ENCODE peak calls at places on chromosomes 6 and 20, in seven cellular contexts. L, Q, P, C, B, S and Y are unnamed samples.

GRCh38 chr6:37582309-37582708 is 82.6 kb upstream of the CCDC167 start:
- DNase-seq in L (no peak), Q (no peak), P (no peak), C (no peak), B (no peak), S (no peak), Y (no peak)

GRCh38 chr6:159908535-159908934 is 17.7 kb downstream of the MAS1 start:
- DNase-seq in L (no peak), Q (no peak), P (no peak), C (no peak), B (no peak), S (no peak), Y (no peak)

GRCh38 chr6:109783245-109783990 is 92.3 kb downstream of the FIG4 start:
- DNase-seq in L (no peak), Q (no peak), P (no peak), C (peak), B (no peak), S (no peak), Y (no peak)

GRCh38 chr20:19775353-19776201 is 17.5 kb downstream of the RIN2 start:
- DNase-seq in L (no peak), Q (no peak), P (peak), C (no peak), B (no peak), S (no peak), Y (no peak)

GRCh38 chr6:84042603-84043002 is 9.0 kb downstream of the MRAP2 start:
- DNase-seq in L (no peak), Q (no peak), P (no peak), C (no peak), B (no peak), S (no peak), Y (no peak)

GRCh38 chr6:52286798-52287432 is 2.4 kb upstream of the MCM3 start:
- DNase-seq in L (no peak), Q (peak), P (peak), C (peak), B (peak), S (peak), Y (peak)

GRCh38 chr6:104396077-104396476 is 463.6 kb downstream of the HACE1 start:
- DNase-seq in L (no peak), Q (no peak), P (no peak), C (no peak), B (peak), S (no peak), Y (no peak)

GRCh38 chr20:44354979-44355502 is 458 bp upstream of the HNF4A start:
- DNase-seq in L (no peak), Q (no peak), P (peak), C (no peak), B (no peak), S (no peak), Y (no peak)

GRCh38 chr20:21257192-21257591 is 45.9 kb upstream of the XRN2 start:
- DNase-seq in L (no peak), Q (no peak), P (no peak), C (no peak), B (no peak), S (no peak), Y (no peak)

GRCh38 chr6:10381133-10381829 is 33.6 kb downstream of the TFAP2A start:
- DNase-seq in L (no peak), Q (no peak), P (no peak), C (no peak), B (peak), S (no peak), Y (no peak)

GRCh38 chr6:73514746-73515110 is 6.1 kb downstream of the EEF1A1 start:
- DNase-seq in L (no peak), Q (no peak), P (no peak), C (no peak), B (peak), S (no peak), Y (no peak)

GRCh38 chr6:165685302-165685701 is 22.3 kb upstream of the PDE10A start:
- DNase-seq in L (no peak), Q (no peak), P (no peak), C (no peak), B (no peak), S (no peak), Y (no peak)

DNA sequence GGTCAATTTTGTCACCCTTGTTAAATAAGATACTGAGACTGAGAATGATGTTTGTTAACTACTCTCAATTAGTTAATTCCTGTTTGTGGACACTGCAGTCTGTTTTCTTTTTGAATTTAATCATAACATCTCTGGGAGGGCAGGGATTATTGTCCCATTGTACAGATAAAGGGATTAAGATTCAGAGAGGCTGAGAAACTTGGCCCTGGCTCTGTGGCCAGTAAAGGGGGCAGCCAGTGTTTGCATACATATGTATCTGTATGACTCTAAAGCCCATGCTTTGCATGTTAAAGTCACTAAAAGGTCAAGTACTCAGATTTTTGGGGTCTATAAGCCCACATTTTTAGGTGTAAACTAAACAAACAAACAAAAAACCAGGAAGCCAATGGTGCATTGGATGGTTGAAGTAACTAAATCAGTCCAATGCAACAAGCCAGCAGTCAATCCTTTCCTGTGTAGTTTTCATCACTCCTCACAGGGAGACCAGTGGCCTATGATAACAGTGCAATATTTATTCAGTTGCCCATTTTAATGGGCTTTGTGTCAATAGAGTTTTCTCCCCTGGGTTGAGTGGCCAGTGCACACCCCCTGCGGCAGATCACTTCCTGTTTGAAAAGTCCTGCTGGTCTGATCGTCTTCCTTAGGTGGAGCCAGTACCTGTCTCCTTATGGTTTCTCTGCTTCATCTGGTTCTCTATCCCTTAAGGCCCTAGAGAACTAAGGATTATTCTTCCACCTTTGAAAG is 106.7 kb downstream of the SLX4IP start:
- DNase-seq in L (no peak), Q (no peak), P (no peak), C (no peak), B (no peak), S (no peak), Y (no peak)
- H3K27ac ChIP-seq in L (peak), Q (no peak), P (no peak), C (no peak), B (no peak), S (no peak), Y (peak)

GRCh38 chr20:32681175-32682084 is 7.7 kb upstream of the C20orf203 start:
- DNase-seq in L (peak), Q (no peak), P (no peak), C (no peak), B (peak), S (no peak), Y (no peak)
- H3K4me3 ChIP-seq in L (no peak), Q (no peak), P (no peak), C (no peak), B (no peak), S (no peak), Y (no peak)

GRCh38 chr6:69732640-69733039 is 64.2 kb downstream of the LMBRD1 start:
- DNase-seq in L (no peak), Q (no peak), P (no peak), C (no peak), B (no peak), S (no peak), Y (no peak)
- TF ChIP-seq CTCF in L (no peak), Q (no peak), P (no peak), C (no peak), B (no peak), S (no peak), Y (no peak)

GRCh38 chr20:48758206-48758820 is 69.5 kb downstream of the PREX1 start:
- DNase-seq in L (no peak), Q (no peak), P (no peak), C (peak), B (peak), S (no peak), Y (no peak)
- H3K27ac ChIP-seq in L (no peak), Q (no peak), P (no peak), C (no peak), B (peak), S (no peak), Y (peak)

DNA sequence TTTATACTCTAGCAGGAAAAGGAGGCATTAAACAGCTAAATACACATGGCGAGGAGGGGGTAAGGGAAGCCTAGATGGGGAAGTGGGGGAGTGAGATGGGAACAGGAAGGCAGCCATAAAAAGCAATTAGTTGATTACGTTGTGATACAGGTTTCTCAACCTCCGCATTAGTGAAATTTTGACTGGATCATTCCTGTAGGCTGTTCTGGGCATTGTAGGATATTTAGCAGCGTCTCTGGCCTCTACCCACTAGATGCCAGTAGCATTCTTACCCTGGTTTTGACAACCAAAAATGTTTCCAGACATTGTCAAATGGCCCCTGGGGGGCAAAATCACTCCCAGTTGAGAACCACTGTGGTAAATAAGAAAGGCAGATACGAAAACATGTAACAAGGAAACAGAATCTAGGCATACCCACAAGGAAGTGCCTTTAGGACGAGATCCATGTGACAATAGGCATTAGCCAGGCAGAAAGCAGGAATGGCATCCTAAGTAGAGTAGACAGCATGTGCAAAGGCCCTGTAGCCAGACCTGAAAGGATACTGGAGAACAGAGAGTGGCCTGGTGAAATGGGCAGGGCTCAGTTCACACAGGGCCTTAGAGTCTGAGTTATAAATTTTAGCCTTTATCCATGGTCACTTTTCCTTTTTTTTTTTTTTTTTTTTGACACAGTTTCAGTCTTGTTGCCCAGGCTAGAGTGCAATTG is 25.8 kb upstream of the PTPN1 start:
- DNase-seq in L (no peak), Q (no peak), P (no peak), C (no peak), B (peak), S (no peak), Y (no peak)
- H3K4me3 ChIP-seq in L (no peak), Q (peak), P (peak), C (no peak), B (peak), S (peak), Y (no peak)

DNA sequence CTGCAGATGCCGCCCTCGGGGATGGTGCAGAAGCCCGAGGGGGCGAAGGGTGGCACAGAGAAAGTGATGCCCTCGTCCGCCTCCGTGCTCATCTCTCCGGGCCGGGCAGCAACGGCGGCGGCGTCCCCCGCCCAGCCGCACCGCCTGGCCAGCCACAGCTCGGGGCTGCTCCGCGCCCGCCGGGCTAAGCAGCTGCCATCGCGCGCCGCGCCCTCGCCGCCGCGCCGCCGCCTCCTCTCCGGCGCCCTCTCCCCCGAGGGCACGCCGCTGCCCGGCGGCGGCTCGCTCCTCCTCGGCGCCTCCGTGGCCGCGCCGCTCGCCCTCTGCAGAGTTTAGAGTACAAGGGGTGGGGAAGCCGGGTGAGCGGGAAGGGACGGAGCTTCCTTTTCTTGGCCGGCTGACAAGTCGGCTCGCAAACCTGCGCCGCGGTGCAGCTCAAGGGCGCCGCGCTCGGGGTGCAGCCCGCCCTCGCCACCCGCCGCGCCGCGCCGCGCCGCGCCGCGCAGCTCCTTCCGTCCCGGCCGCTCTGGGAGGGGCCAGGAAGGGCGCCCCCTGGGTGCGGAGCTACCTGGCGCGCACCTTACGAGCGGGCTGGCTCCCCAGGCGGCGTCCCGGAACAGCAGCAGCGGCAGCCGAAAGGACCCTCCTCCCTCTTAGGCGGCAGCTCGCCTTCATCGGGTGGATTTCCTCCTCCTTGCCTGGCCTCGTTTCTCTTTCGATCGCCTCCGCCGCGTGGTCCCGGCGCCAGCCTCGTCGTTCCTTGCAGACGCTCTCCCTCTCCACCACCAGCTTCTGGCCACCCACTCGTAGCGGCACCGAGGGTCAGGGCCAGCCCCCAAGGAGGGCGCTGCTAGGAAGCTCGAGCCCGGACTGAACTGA is at the start of gene MAP3K5:
- DNase-seq in L (peak), Q (peak), P (peak), C (peak), B (peak), S (peak), Y (peak)
- TF ChIP-seq CTCF in L (peak), Q (peak), P (peak), C (peak), B (no peak), S (peak), Y (peak)

GRCh38 chr20:63100401-63100925 is 93.7 kb upstream of the BHLHE23 start:
- DNase-seq in L (peak), Q (peak), P (no peak), C (no peak), B (no peak), S (no peak), Y (no peak)

GRCh38 chr20:63099426-63100267 is 92.9 kb upstream of the BHLHE23 start:
- DNase-seq in L (peak), Q (peak), P (no peak), C (no peak), B (no peak), S (no peak), Y (peak)

GRCh38 chr20:63101781-63102719 is 95.3 kb upstream of the BHLHE23 start:
- DNase-seq in L (no peak), Q (peak), P (peak), C (peak), B (peak), S (no peak), Y (peak)

GRCh38 chr20:63102720-63103375 is 96.1 kb upstream of the BHLHE23 start:
- DNase-seq in L (no peak), Q (no peak), P (peak), C (no peak), B (peak), S (no peak), Y (no peak)

DNA sequence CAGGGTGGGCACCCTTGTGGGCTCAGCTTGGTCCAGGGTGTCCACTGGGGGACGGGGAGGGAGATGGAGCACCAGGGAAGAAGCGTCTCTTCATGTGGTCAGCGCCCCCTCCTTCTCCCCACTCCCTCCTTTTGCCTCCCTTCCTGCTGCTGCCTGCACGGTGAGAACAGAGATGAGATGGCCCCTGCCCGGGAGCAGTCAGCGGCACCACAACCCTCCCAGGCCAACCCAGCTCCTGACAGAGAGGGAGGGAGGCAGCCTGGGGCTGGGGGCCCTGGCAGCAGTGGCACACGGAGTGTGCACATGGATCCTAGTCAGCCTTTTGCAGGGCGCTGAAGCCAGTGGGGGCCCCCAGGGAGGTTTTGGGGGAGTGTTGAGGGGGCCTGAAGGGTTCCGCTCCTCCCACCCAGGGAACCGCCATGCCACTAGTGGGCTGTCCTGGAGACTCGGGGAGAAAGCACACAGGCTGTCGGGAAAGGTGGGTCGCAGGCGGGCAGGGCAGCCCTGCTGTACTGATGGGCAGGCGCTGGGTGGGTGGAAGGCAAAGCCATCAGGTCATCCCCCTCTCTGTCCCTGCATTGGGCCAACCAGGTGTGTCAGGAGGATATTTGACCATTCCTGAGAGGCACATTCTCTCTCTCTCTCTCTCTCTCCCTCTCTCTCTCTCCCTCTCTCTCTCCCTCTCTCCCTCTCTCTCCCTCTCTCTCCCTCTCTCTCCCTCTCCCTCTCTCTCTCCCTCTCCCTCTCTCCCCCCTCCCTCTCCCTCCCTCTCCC is 94.3 kb upstream of the BHLHE23 start:
- DNase-seq in L (peak), Q (no peak), P (no peak), C (no peak), B (no peak), S (no peak), Y (peak)
- H3K27ac ChIP-seq in L (no peak), Q (no peak), P (no peak), C (no peak), B (no peak), S (no peak), Y (no peak)